ENCODE peak calls at places on chromosomes 11 and 22, in eight cellular contexts. One of them, this sample, is unnamed.

GRCh38 chr11:116420770-116421528 is 351.8 kb downstream of the BUD13 start:
- DNase-seq in NCI-H1092 treated with DMSO at 0.1 percent for 48 hours: peak
- DNase-seq in left cardiac atrium: no peak
- DNase-seq in stimulated activated naive CD4-positive, alpha-beta T cell treated with Interleukin-2 at 50 U/mL for 16 hours: no peak
- DNase-seq in 8988T: no peak
- DNase-seq in effector memory CD4-positive, alpha-beta T cell: no peak
- DNase-seq in HS-27A: no peak
- DNase-seq in GM23338: no peak
- DNase-seq in this sample: no peak

GRCh38 chr11:1401656-1402221 is 12.0 kb downstream of the BRSK2 start:
- DNase-seq in 8988T: peak
- DNase-seq in HS-27A: no peak
- DNase-seq in stimulated activated naive CD4-positive, alpha-beta T cell treated with Interleukin-2 at 50 U/mL for 16 hours: peak
- DNase-seq in GM23338: peak
- DNase-seq in effector memory CD4-positive, alpha-beta T cell: no peak
- DNase-seq in NCI-H1092 treated with DMSO at 0.1 percent for 48 hours: peak
- DNase-seq in left cardiac atrium: peak
- DNase-seq in this sample: peak

GRCh38 chr11:61138940-61139339 is 22.3 kb downstream of the VPS37C start:
- DNase-seq in 8988T: no peak
- DNase-seq in GM23338: no peak
- DNase-seq in stimulated activated naive CD4-positive, alpha-beta T cell treated with Interleukin-2 at 50 U/mL for 16 hours: no peak
- DNase-seq in HS-27A: peak
- DNase-seq in effector memory CD4-positive, alpha-beta T cell: no peak
- DNase-seq in left cardiac atrium: no peak
- DNase-seq in NCI-H1092 treated with DMSO at 0.1 percent for 48 hours: no peak
- DNase-seq in this sample: no peak

GRCh38 chr11:102421262-102421661 is 31.3 kb downstream of the TMEM123 start:
- DNase-seq in stimulated activated naive CD4-positive, alpha-beta T cell treated with Interleukin-2 at 50 U/mL for 16 hours: no peak
- DNase-seq in 8988T: no peak
- DNase-seq in NCI-H1092 treated with DMSO at 0.1 percent for 48 hours: peak
- DNase-seq in GM23338: no peak
- DNase-seq in HS-27A: no peak
- DNase-seq in effector memory CD4-positive, alpha-beta T cell: no peak
- DNase-seq in left cardiac atrium: no peak
- DNase-seq in this sample: no peak

GRCh38 chr11:64659417-64660144 is 63.4 kb downstream of the NRXN2 start:
- DNase-seq in GM23338: no peak
- DNase-seq in HS-27A: peak
- DNase-seq in effector memory CD4-positive, alpha-beta T cell: no peak
- DNase-seq in stimulated activated naive CD4-positive, alpha-beta T cell treated with Interleukin-2 at 50 U/mL for 16 hours: no peak
- DNase-seq in left cardiac atrium: no peak
- DNase-seq in 8988T: peak
- DNase-seq in NCI-H1092 treated with DMSO at 0.1 percent for 48 hours: no peak
- DNase-seq in this sample: no peak

GRCh38 chr11:71246559-71246958 is 5.8 kb downstream of the SHANK2 start:
- DNase-seq in HS-27A: no peak
- DNase-seq in GM23338: peak
- DNase-seq in 8988T: no peak
- DNase-seq in NCI-H1092 treated with DMSO at 0.1 percent for 48 hours: no peak
- DNase-seq in stimulated activated naive CD4-positive, alpha-beta T cell treated with Interleukin-2 at 50 U/mL for 16 hours: no peak
- DNase-seq in effector memory CD4-positive, alpha-beta T cell: no peak
- DNase-seq in left cardiac atrium: no peak
- DNase-seq in this sample: no peak

GRCh38 chr11:122748968-122749687 is 89.2 kb upstream of the CRTAM start:
- DNase-seq in NCI-H1092 treated with DMSO at 0.1 percent for 48 hours: no peak
- DNase-seq in HS-27A: no peak
- DNase-seq in 8988T: no peak
- DNase-seq in stimulated activated naive CD4-positive, alpha-beta T cell treated with Interleukin-2 at 50 U/mL for 16 hours: peak
- DNase-seq in effector memory CD4-positive, alpha-beta T cell: peak
- DNase-seq in left cardiac atrium: no peak
- DNase-seq in GM23338: no peak
- DNase-seq in this sample: no peak

GRCh38 chr11:46371994-46372393 is 9.5 kb upstream of the MDK start:
- DNase-seq in stimulated activated naive CD4-positive, alpha-beta T cell treated with Interleukin-2 at 50 U/mL for 16 hours: no peak
- DNase-seq in NCI-H1092 treated with DMSO at 0.1 percent for 48 hours: no peak
- DNase-seq in left cardiac atrium: no peak
- DNase-seq in 8988T: no peak
- DNase-seq in effector memory CD4-positive, alpha-beta T cell: no peak
- DNase-seq in GM23338: no peak
- DNase-seq in HS-27A: no peak
- DNase-seq in this sample: no peak

GRCh38 chr11:8038393-8038792 is 42.6 kb upstream of the TUB start:
- DNase-seq in 8988T: no peak
- DNase-seq in left cardiac atrium: no peak
- DNase-seq in effector memory CD4-positive, alpha-beta T cell: no peak
- DNase-seq in stimulated activated naive CD4-positive, alpha-beta T cell treated with Interleukin-2 at 50 U/mL for 16 hours: no peak
- DNase-seq in HS-27A: no peak
- DNase-seq in GM23338: peak
- DNase-seq in NCI-H1092 treated with DMSO at 0.1 percent for 48 hours: peak
- DNase-seq in this sample: no peak

GRCh38 chr22:35177811-35178210 is 79.5 kb upstream of the HMGXB4 start:
- DNase-seq in NCI-H1092 treated with DMSO at 0.1 percent for 48 hours: no peak
- DNase-seq in HS-27A: no peak
- DNase-seq in left cardiac atrium: no peak
- DNase-seq in 8988T: no peak
- DNase-seq in effector memory CD4-positive, alpha-beta T cell: no peak
- DNase-seq in GM23338: peak
- DNase-seq in stimulated activated naive CD4-positive, alpha-beta T cell treated with Interleukin-2 at 50 U/mL for 16 hours: no peak
- DNase-seq in this sample: no peak

GRCh38 chr11:69157822-69158231 is 2.1 kb downstream of the SMIM38 start:
- DNase-seq in effector memory CD4-positive, alpha-beta T cell: no peak
- DNase-seq in left cardiac atrium: no peak
- DNase-seq in NCI-H1092 treated with DMSO at 0.1 percent for 48 hours: no peak
- DNase-seq in stimulated activated naive CD4-positive, alpha-beta T cell treated with Interleukin-2 at 50 U/mL for 16 hours: no peak
- DNase-seq in HS-27A: no peak
- DNase-seq in 8988T: no peak
- DNase-seq in GM23338: no peak
- DNase-seq in this sample: no peak

This sample was measured in caudate nucleus.